ENCODE peak calls at places on chromosome 1, in six cellular contexts. Q is neuronal stem cell; H is activated naive CD8-positive, alpha-beta T cell treated with anti-CD3 and anti-CD28 coated beads, Interleukin-2, amount 50 U/mL, for 24 hours; S is MV-4-11; U is H4; O is coronary artery. Y is an unnamed sample.
A peak's percentile ranks its signal among the peaks of the same experiment; 100 is the strongest.

GRCh38 chr1:50959303-50959912 is 659 bp downstream of the FAF1 start:
- DNase-seq in Q (no peak), H (no peak), S (peak; percentile 11), U (peak; percentile 34), O (no peak), Y (no peak)

GRCh38 chr1:100671604-100672003 is 47.9 kb upstream of the VCAM1 start:
- DNase-seq in Q (no peak), H (no peak), S (no peak), U (no peak), O (no peak), Y (no peak)

GRCh38 chr1:154788241-154788870 is 81.7 kb downstream of the KCNN3 start:
- DNase-seq in Q (no peak), H (no peak), S (no peak), U (no peak), O (no peak), Y (no peak)

GRCh38 chr1:167860231-167860923 is 53.6 kb downstream of the ADCY10 start:
- DNase-seq in Q (no peak), H (no peak), S (no peak), U (no peak), O (no peak), Y (no peak)

GRCh38 chr1:162206749-162207635 is 137.5 kb downstream of the NOS1AP start:
- DNase-seq in Q (no peak), H (no peak), S (no peak), U (peak; percentile 68), O (no peak), Y (peak; percentile 74)

GRCh38 chr1:45622267-45622890 is 1.5 kb downstream of the CCDC17 start:
- DNase-seq in Q (peak; percentile 18), H (no peak), S (no peak), U (no peak), O (peak; percentile 75), Y (no peak)

GRCh38 chr1:53698381-53698980 is 40.5 kb downstream of the GLIS1 start:
- DNase-seq in Q (no peak), H (no peak), S (no peak), U (no peak), O (no peak), Y (no peak)

GRCh38 chr1:231421616-231421970 is 494 bp downstream of the EGLN1 start:
- DNase-seq in Q (no peak), H (peak; percentile 47), S (peak; percentile 14), U (no peak), O (no peak), Y (peak; percentile 64)

GRCh38 chr1:59124166-59124565 is 172.7 kb upstream of the FGGY start:
- DNase-seq in Q (no peak), H (no peak), S (peak; percentile 46), U (no peak), O (no peak), Y (no peak)